ENCODE peak calls at places on chromosome 4, in six cellular contexts. One of them, this sample, is unnamed.

GRCh38 chr4:85823295-85823694 is 348.3 kb downstream of the ARHGAP24 start:
- DNase-seq in IMR-90: peak; percentile 62
- DNase-seq in left ventricle myocardium inferior: no peak
- DNase-seq in progenitor cell of endocrine pancreas: no peak
- DNase-seq in ovary: no peak
- DNase-seq in AG09309: no peak
- DNase-seq in this sample: no peak

GRCh38 chr4:6373541-6374410 is 98.6 kb downstream of the PPP2R2C start:
- DNase-seq in IMR-90: no peak
- DNase-seq in left ventricle myocardium inferior: peak; percentile 0
- DNase-seq in progenitor cell of endocrine pancreas: no peak
- DNase-seq in ovary: no peak
- DNase-seq in AG09309: no peak
- DNase-seq in this sample: no peak

GRCh38 chr4:18077808-18078207 is 56.3 kb upstream of the LCORL start:
- DNase-seq in IMR-90: no peak
- DNase-seq in left ventricle myocardium inferior: no peak
- DNase-seq in progenitor cell of endocrine pancreas: no peak
- DNase-seq in ovary: no peak
- DNase-seq in AG09309: no peak
- DNase-seq in this sample: no peak

GRCh38 chr4:80265571-80266266 is 745 bp upstream of the FGF5 start:
- DNase-seq in IMR-90: peak; percentile 92
- DNase-seq in left ventricle myocardium inferior: no peak
- DNase-seq in progenitor cell of endocrine pancreas: no peak
- DNase-seq in ovary: no peak
- DNase-seq in AG09309: peak; percentile 57
- DNase-seq in this sample: no peak

GRCh38 chr4:152352645-152353116 is 183.2 kb downstream of the FBXW7 start:
- DNase-seq in IMR-90: peak; percentile 97
- DNase-seq in left ventricle myocardium inferior: peak; percentile 20
- DNase-seq in progenitor cell of endocrine pancreas: no peak
- DNase-seq in ovary: peak; percentile 60
- DNase-seq in AG09309: peak; percentile 95
- DNase-seq in this sample: peak; percentile 64

GRCh38 chr4:102172341-102172740 is 172.9 kb downstream of the SLC39A8 start:
- DNase-seq in IMR-90: no peak
- DNase-seq in left ventricle myocardium inferior: no peak
- DNase-seq in progenitor cell of endocrine pancreas: no peak
- DNase-seq in ovary: no peak
- DNase-seq in AG09309: no peak
- DNase-seq in this sample: no peak

GRCh38 chr4:8201341-8201781 is 2.3 kb downstream of the SH3TC1 start:
- DNase-seq in IMR-90: no peak
- DNase-seq in left ventricle myocardium inferior: peak; percentile 55
- DNase-seq in progenitor cell of endocrine pancreas: no peak
- DNase-seq in ovary: no peak
- DNase-seq in AG09309: no peak
- DNase-seq in this sample: no peak

GRCh38 chr4:138405934-138406567 is 163.9 kb upstream of the SLC7A11 start:
- DNase-seq in IMR-90: peak; percentile 72
- DNase-seq in left ventricle myocardium inferior: no peak
- DNase-seq in progenitor cell of endocrine pancreas: no peak
- DNase-seq in ovary: no peak
- DNase-seq in AG09309: peak; percentile 35
- DNase-seq in this sample: no peak

GRCh38 chr4:111323496-111323895 is 700.6 kb upstream of the PITX2 start:
- DNase-seq in IMR-90: peak; percentile 67
- DNase-seq in left ventricle myocardium inferior: no peak
- DNase-seq in progenitor cell of endocrine pancreas: no peak
- DNase-seq in ovary: no peak
- DNase-seq in AG09309: peak; percentile 37
- DNase-seq in this sample: no peak

GRCh38 chr4:77176606-77177005 is 19.6 kb downstream of the CCNG2 start:
- DNase-seq in IMR-90: no peak
- DNase-seq in left ventricle myocardium inferior: no peak
- DNase-seq in progenitor cell of endocrine pancreas: no peak
- DNase-seq in ovary: no peak
- DNase-seq in AG09309: no peak
- DNase-seq in this sample: no peak

GRCh38 chr4:176339936-176340761 is 20.4 kb downstream of the SPCS3 start:
- DNase-seq in IMR-90: no peak
- DNase-seq in left ventricle myocardium inferior: no peak
- DNase-seq in progenitor cell of endocrine pancreas: no peak
- DNase-seq in ovary: no peak
- DNase-seq in AG09309: no peak
- DNase-seq in this sample: no peak

GRCh38 chr4:25030283-25031076 is at the start of gene LGI2:
- DNase-seq in IMR-90: no peak
- DNase-seq in left ventricle myocardium inferior: peak; percentile 52
- DNase-seq in progenitor cell of endocrine pancreas: peak; percentile 41
- DNase-seq in ovary: peak; percentile 50
- DNase-seq in AG09309: no peak
- DNase-seq in this sample: peak; percentile 72

GRCh38 chr4:101232074-101232776 is 115.1 kb downstream of the PPP3CA start:
- DNase-seq in IMR-90: peak; percentile 79
- DNase-seq in left ventricle myocardium inferior: no peak
- DNase-seq in progenitor cell of endocrine pancreas: no peak
- DNase-seq in ovary: no peak
- DNase-seq in AG09309: no peak
- DNase-seq in this sample: no peak

GRCh38 chr4:122163767-122164166 is 11.6 kb downstream of the BLTP1 start:
- DNase-seq in IMR-90: no peak
- DNase-seq in left ventricle myocardium inferior: no peak
- DNase-seq in progenitor cell of endocrine pancreas: no peak
- DNase-seq in ovary: no peak
- DNase-seq in AG09309: no peak
- DNase-seq in this sample: no peak

GRCh38 chr4:102344520-102344954 is 745 bp downstream of the SLC39A8 start:
- DNase-seq in IMR-90: no peak
- DNase-seq in left ventricle myocardium inferior: peak; percentile 53
- DNase-seq in progenitor cell of endocrine pancreas: peak; percentile 48
- DNase-seq in ovary: peak; percentile 61
- DNase-seq in AG09309: no peak
- DNase-seq in this sample: peak; percentile 61

GRCh38 chr4:763191-763810 is 57.7 kb downstream of the PCGF3 start:
- DNase-seq in IMR-90: no peak
- DNase-seq in left ventricle myocardium inferior: no peak
- DNase-seq in progenitor cell of endocrine pancreas: no peak
- DNase-seq in ovary: no peak
- DNase-seq in AG09309: no peak
- DNase-seq in this sample: no peak

GRCh38 chr4:93147524-93148212 is 680.9 kb upstream of the ATOH1 start:
- DNase-seq in IMR-90: no peak
- DNase-seq in left ventricle myocardium inferior: no peak
- DNase-seq in progenitor cell of endocrine pancreas: no peak
- DNase-seq in ovary: no peak
- DNase-seq in AG09309: no peak
- DNase-seq in this sample: no peak

GRCh38 chr4:122876456-122876855 is 45.9 kb downstream of the NUDT6 start:
- DNase-seq in IMR-90: peak; percentile 62
- DNase-seq in left ventricle myocardium inferior: no peak
- DNase-seq in progenitor cell of endocrine pancreas: no peak
- DNase-seq in ovary: no peak
- DNase-seq in AG09309: no peak
- DNase-seq in this sample: no peak

GRCh38 chr4:11590132-11590531 is 161.4 kb upstream of the HS3ST1 start:
- DNase-seq in IMR-90: peak; percentile 59
- DNase-seq in left ventricle myocardium inferior: no peak
- DNase-seq in progenitor cell of endocrine pancreas: no peak
- DNase-seq in ovary: no peak
- DNase-seq in AG09309: no peak
- DNase-seq in this sample: no peak

GRCh38 chr4:138267835-138268234 is 25.7 kb upstream of the SLC7A11 start:
- DNase-seq in IMR-90: no peak
- DNase-seq in left ventricle myocardium inferior: no peak
- DNase-seq in progenitor cell of endocrine pancreas: no peak
- DNase-seq in ovary: no peak
- DNase-seq in AG09309: no peak
- DNase-seq in this sample: no peak

GRCh38 chr4:154348657-154349056 is 142.9 kb downstream of the DCHS2 start:
- DNase-seq in IMR-90: no peak
- DNase-seq in left ventricle myocardium inferior: no peak
- DNase-seq in progenitor cell of endocrine pancreas: no peak
- DNase-seq in ovary: no peak
- DNase-seq in AG09309: no peak
- DNase-seq in this sample: no peak
- TF ChIP-seq CTCF in IMR-90: no peak
- TF ChIP-seq CTCF in left ventricle myocardium inferior: no peak
- TF ChIP-seq CTCF in progenitor cell of endocrine pancreas: no peak
- TF ChIP-seq CTCF in ovary: no peak
- TF ChIP-seq CTCF in AG09309: peak; percentile 10
- TF ChIP-seq CTCF in this sample: no peak

GRCh38 chr4:61202100-61202637 is 2.0 kb downstream of the ADGRL3 start:
- DNase-seq in IMR-90: no peak
- DNase-seq in left ventricle myocardium inferior: peak; percentile 18
- DNase-seq in progenitor cell of endocrine pancreas: peak; percentile 14
- DNase-seq in ovary: no peak
- DNase-seq in AG09309: no peak
- DNase-seq in this sample: peak; percentile 46
- TF ChIP-seq CTCF in IMR-90: no peak
- TF ChIP-seq CTCF in left ventricle myocardium inferior: no peak
- TF ChIP-seq CTCF in progenitor cell of endocrine pancreas: no peak
- TF ChIP-seq CTCF in ovary: no peak
- TF ChIP-seq CTCF in AG09309: no peak
- TF ChIP-seq CTCF in this sample: no peak

GRCh38 chr4:141254326-141254725 is 33.6 kb downstream of the ZNF330 start:
- DNase-seq in IMR-90: no peak
- DNase-seq in left ventricle myocardium inferior: no peak
- DNase-seq in progenitor cell of endocrine pancreas: no peak
- DNase-seq in ovary: no peak
- DNase-seq in AG09309: no peak
- DNase-seq in this sample: no peak
- TF ChIP-seq CTCF in IMR-90: no peak
- TF ChIP-seq CTCF in left ventricle myocardium inferior: no peak
- TF ChIP-seq CTCF in progenitor cell of endocrine pancreas: peak; percentile 22
- TF ChIP-seq CTCF in ovary: no peak
- TF ChIP-seq CTCF in AG09309: no peak
- TF ChIP-seq CTCF in this sample: no peak

GRCh38 chr4:119087656-119088055 is 48.0 kb upstream of the MYOZ2 start:
- DNase-seq in IMR-90: no peak
- DNase-seq in left ventricle myocardium inferior: no peak
- DNase-seq in progenitor cell of endocrine pancreas: no peak
- DNase-seq in ovary: no peak
- DNase-seq in AG09309: no peak
- DNase-seq in this sample: no peak

GRCh38 chr4:119097282-119097900 is 38.2 kb upstream of the MYOZ2 start:
- DNase-seq in IMR-90: no peak
- DNase-seq in left ventricle myocardium inferior: no peak
- DNase-seq in progenitor cell of endocrine pancreas: no peak
- DNase-seq in ovary: no peak
- DNase-seq in AG09309: no peak
- DNase-seq in this sample: no peak

GRCh38 chr4:119098306-119098705 is 37.3 kb upstream of the MYOZ2 start:
- DNase-seq in IMR-90: no peak
- DNase-seq in left ventricle myocardium inferior: no peak
- DNase-seq in progenitor cell of endocrine pancreas: no peak
- DNase-seq in ovary: no peak
- DNase-seq in AG09309: no peak
- DNase-seq in this sample: no peak

GRCh38 chr4:119093042-119093827 is 42.4 kb upstream of the MYOZ2 start:
- DNase-seq in IMR-90: peak; percentile 62
- DNase-seq in left ventricle myocardium inferior: no peak
- DNase-seq in progenitor cell of endocrine pancreas: no peak
- DNase-seq in ovary: no peak
- DNase-seq in AG09309: no peak
- DNase-seq in this sample: no peak
- TF ChIP-seq CTCF in IMR-90: no peak
- TF ChIP-seq CTCF in left ventricle myocardium inferior: no peak
- TF ChIP-seq CTCF in progenitor cell of endocrine pancreas: no peak
- TF ChIP-seq CTCF in ovary: no peak
- TF ChIP-seq CTCF in AG09309: no peak
- TF ChIP-seq CTCF in this sample: no peak

DNA sequence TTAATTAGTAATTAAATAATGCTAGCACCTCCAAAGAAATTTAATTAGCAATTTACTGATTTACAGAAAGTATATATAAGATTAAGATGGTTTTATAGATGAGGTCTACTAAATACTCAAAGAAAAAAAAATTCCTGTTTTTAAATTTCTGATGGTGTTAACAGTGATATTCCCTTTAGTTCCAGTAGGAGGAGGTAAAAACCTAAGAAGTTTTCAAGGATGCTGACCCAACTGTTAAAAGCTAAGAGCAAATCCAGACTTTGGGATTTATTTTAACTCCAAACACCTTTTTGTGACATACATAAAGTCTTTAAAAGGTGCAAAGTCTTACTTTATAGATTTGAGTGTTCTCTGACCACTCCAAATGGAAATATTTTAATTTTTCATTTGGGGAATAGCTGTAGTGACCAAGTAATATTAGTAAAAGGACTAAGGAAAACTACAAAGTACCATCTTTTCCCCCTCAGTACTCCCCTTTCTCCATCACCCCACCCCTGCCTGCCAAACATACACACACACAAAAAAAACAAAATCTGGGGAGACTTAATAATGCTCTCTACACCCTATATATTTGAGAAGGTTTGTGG is 34.2 kb upstream of the CSN1S1 start:
- DNase-seq in IMR-90: peak; percentile 3
- DNase-seq in left ventricle myocardium inferior: no peak
- DNase-seq in progenitor cell of endocrine pancreas: no peak
- DNase-seq in ovary: no peak
- DNase-seq in AG09309: no peak
- DNase-seq in this sample: no peak
- TF ChIP-seq CTCF in IMR-90: peak; percentile 38
- TF ChIP-seq CTCF in left ventricle myocardium inferior: no peak
- TF ChIP-seq CTCF in progenitor cell of endocrine pancreas: peak; percentile 70
- TF ChIP-seq CTCF in ovary: no peak
- TF ChIP-seq CTCF in AG09309: no peak
- TF ChIP-seq CTCF in this sample: peak; percentile 69

DNA sequence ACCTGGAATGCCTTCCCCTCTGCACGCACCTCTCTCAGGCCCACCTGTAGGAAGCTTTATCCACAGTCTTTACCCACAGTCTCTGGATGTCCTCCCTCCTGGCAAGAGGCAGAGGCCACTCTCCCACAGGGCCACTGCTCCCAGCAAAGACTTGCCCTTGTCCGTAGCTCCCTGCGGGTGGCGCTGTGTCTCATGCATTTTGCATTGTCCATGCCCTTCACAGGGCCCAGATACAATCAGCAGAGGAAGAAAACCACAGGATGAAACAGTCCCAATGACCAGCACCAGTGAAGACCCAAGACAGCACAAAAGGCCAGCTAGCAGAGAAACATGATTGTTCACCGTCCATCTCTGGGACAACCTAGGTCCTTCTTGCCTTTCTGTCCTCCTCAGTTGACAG is 2.1 kb upstream of the NSG1 start:
- DNase-seq in IMR-90: peak; percentile 2
- DNase-seq in left ventricle myocardium inferior: no peak
- DNase-seq in progenitor cell of endocrine pancreas: no peak
- DNase-seq in ovary: no peak
- DNase-seq in AG09309: no peak
- DNase-seq in this sample: no peak
- TF ChIP-seq CTCF in IMR-90: peak; percentile 23
- TF ChIP-seq CTCF in left ventricle myocardium inferior: no peak
- TF ChIP-seq CTCF in progenitor cell of endocrine pancreas: peak; percentile 48
- TF ChIP-seq CTCF in ovary: no peak
- TF ChIP-seq CTCF in AG09309: peak; percentile 18
- TF ChIP-seq CTCF in this sample: no peak

This sample was measured in mesothelial cell of epicardium.